ENCODE peak calls at places on chromosomes 11 and 22, in seven cellular contexts. H is mucosa of gallbladder; T is stimulated activated CD4-positive, alpha-beta T cell treated with anti-CD3 and anti-CD28 coated beads, Interleukin-2, amount 100 ng/mL, for 48 hours; G is activated T-helper 9 cell treated with anti-CD3 and anti-CD28 coated beads, Interleukin-2, amount 50 U/mL, for 16 hours; I is HT-29; W is endothelial cell; Y is heart right ventricle. B is an unnamed sample.
A peak's percentile ranks its signal among the peaks of the same experiment; 100 is the strongest.

GRCh38 chr11:46326813-46327416 is 20.3 kb upstream of the DGKZ start:
- DNase-seq in W (no peak), H (no peak), G (no peak), T (no peak), I (no peak), Y (no peak), B (no peak)

GRCh38 chr11:111524056-111524455 is 9.5 kb downstream of the HOATZ start:
- DNase-seq in I (no peak), H (no peak), W (no peak), G (no peak), T (no peak), Y (no peak), B (no peak)

GRCh38 chr11:119629834-119630624 is 99.0 kb downstream of the NECTIN1 start:
- DNase-seq in H (no peak), Y (no peak), I (no peak), T (no peak), G (no peak), W (no peak), B (no peak)

GRCh38 chr11:69308936-69309799 is 15.2 kb downstream of the MYEOV start:
- DNase-seq in H (no peak), W (no peak), G (no peak), T (no peak), I (no peak), Y (no peak), B (no peak)

GRCh38 chr11:44178381-44178780 is 82.9 kb downstream of the EXT2 start:
- DNase-seq in Y (peak; percentile 20), W (no peak), G (no peak), I (no peak), H (no peak), T (no peak), B (no peak)

GRCh38 chr11:65499713-65500261 is 942 bp downstream of the MALAT1 start:
- DNase-seq in W (no peak), I (no peak), Y (no peak), T (no peak), H (no peak), G (no peak), B (no peak)

GRCh38 chr22:27718186-27719032 is 83.1 kb downstream of the MN1 start:
- DNase-seq in G (no peak), H (peak; percentile 80), Y (peak; percentile 79), T (no peak), W (no peak), I (peak; percentile 37), B (no peak)

GRCh38 chr11:75786101-75786736 is 17.6 kb downstream of the DGAT2 start:
- DNase-seq in Y (no peak), I (peak; percentile 90), T (no peak), W (no peak), G (no peak), H (peak; percentile 74), B (peak; percentile 75)

GRCh38 chr11:20080032-20080685 is 80.1 kb downstream of the DBX1 start:
- DNase-seq in I (no peak), W (no peak), Y (no peak), H (no peak), T (no peak), G (no peak), B (no peak)

GRCh38 chr11:93623179-93623578 is 38.3 kb upstream of the CEP295 start:
- DNase-seq in G (no peak), H (no peak), Y (no peak), W (peak; percentile 22), T (no peak), I (no peak), B (no peak)

GRCh38 chr22:32218470-32218869 is 13.6 kb upstream of the RFPL2 start:
- DNase-seq in G (no peak), H (no peak), Y (no peak), W (no peak), I (no peak), T (no peak), B (no peak)

GRCh38 chr22:19876314-19876940 is 21.8 kb upstream of the GNB1L start:
- DNase-seq in T (no peak), G (no peak), Y (no peak), W (no peak), H (no peak), I (no peak), B (no peak)

GRCh38 chr11:2314525-2315394 is 12.9 kb downstream of the TSPAN32 start:
- DNase-seq in I (no peak), G (no peak), H (peak; percentile 72), W (no peak), Y (peak; percentile 95), T (no peak), B (no peak)

GRCh38 chr11:71381781-71382505 is 66.2 kb downstream of the DHCR7 start:
- DNase-seq in H (no peak), W (no peak), T (no peak), I (no peak), Y (no peak), G (no peak), B (no peak)

B was measured in GM18507.